ENCODE peak calls at places on chromosomes 13 and 19, in four cellular contexts. S is CD4-positive, alpha-beta T cell; V is small intestine; Y is stomach. A is an unnamed sample. For H3K9me3, the result is how much of the 10 kb centered on the place peaks cover.

GRCh38 chr19:50626011-50626410 is 13.7 kb downstream of the SYT3 start:
- DNase-seq in S (no peak), V (no peak), Y (no peak), A (no peak)

GRCh38 chr19:46861691-46862503 is 1.1 kb downstream of the ARHGAP35 start:
- DNase-seq in S (no peak), V (peak), Y (peak), A (no peak)

GRCh38 chr13:104975272-104975671 is 1560.2 kb downstream of the EFNB2 start:
- DNase-seq in S (no peak), V (no peak), Y (no peak), A (no peak)

GRCh38 chr13:36430247-36431203 is 1.8 kb upstream of the CCNA1 start:
- DNase-seq in S (no peak), V (no peak), Y (peak), A (no peak)

GRCh38 chr19:18999016-18999758 is 34.1 kb downstream of the SUGP2 start:
- DNase-seq in S (no peak), V (no peak), Y (no peak), A (no peak)

GRCh38 chr19:18606281-18607221 is at the start of gene CRLF1:
- DNase-seq in S (no peak), V (no peak), Y (no peak), A (no peak)

GRCh38 chr13:108176685-108177274 is 38.6 kb downstream of the LIG4 start:
- DNase-seq in S (peak), V (peak), Y (peak), A (no peak)

GRCh38 chr13:51122868-51123267 is 11.8 kb upstream of the C13orf42 start:
- DNase-seq in S (no peak), V (no peak), Y (no peak), A (peak)

GRCh38 chr13:99378985-99379734 is 72.0 kb upstream of the GPR183 start:
- DNase-seq in S (no peak), V (no peak), Y (no peak), A (no peak)

GRCh38 chr13:43546260-43546659 is 240.5 kb downstream of the ENOX1 start:
- DNase-seq in S (no peak), V (no peak), Y (no peak), A (no peak)

GRCh38 chr19:46428278-46429141 is at the start of gene PNMA8C:
- DNase-seq in S (peak), V (peak), Y (peak), A (no peak)

GRCh38 chr19:41223431-41224234 is 4.6 kb downstream of the AXL start:
- DNase-seq in S (no peak), V (no peak), Y (no peak), A (no peak)

GRCh38 chr19:46624958-46625661 is at the start of gene PTGIR:
- DNase-seq in S (no peak), V (no peak), Y (no peak), A (peak)

GRCh38 chr13:89568276-89568675 is 1779.2 kb upstream of the MIR17HG start:
- DNase-seq in S (no peak), V (no peak), Y (no peak), A (no peak)

GRCh38 chr19:47344425-47344824 is 4.7 kb upstream of the DHX34 start:
- DNase-seq in S (no peak), V (no peak), Y (no peak), A (no peak)

GRCh38 chr13:112575680-112576079 is 12.3 kb downstream of the TUBGCP3 start:
- DNase-seq in S (no peak), V (no peak), Y (no peak), A (peak)

GRCh38 chr13:48653074-48654054 is at the start of gene CYSLTR2:
- DNase-seq in S (no peak), V (peak), Y (no peak), A (peak)

GRCh38 chr19:33674575-33675367 is 53.0 kb downstream of the CHST8 start:
- DNase-seq in S (no peak), V (no peak), Y (peak), A (no peak)

GRCh38 chr13:103303078-103303651 is 236.9 kb upstream of the SLC10A2 start:
- DNase-seq in S (no peak), V (no peak), Y (no peak), A (no peak)

GRCh38 chr13:30551194-30551593 is 66.5 kb upstream of the USPL1 start:
- DNase-seq in S (no peak), V (peak), Y (no peak), A (no peak)

GRCh38 chr19:39997595-39998216 is 846 bp downstream of the ZNF546 start:
- DNase-seq in S (no peak), V (no peak), Y (no peak), A (no peak)

GRCh38 chr13:61935710-61936109 is 520.1 kb upstream of the PCDH20 start:
- DNase-seq in S (no peak), V (no peak), Y (no peak), A (no peak)

GRCh38 chr19:43934055-43934984 is 762 bp downstream of the ZNF45 start:
- DNase-seq in S (no peak), V (peak), Y (no peak), A (no peak)

GRCh38 chr19:10517760-10518443 is 655 bp upstream of the S1PR5 start:
- DNase-seq in S (no peak), V (no peak), Y (no peak), A (no peak)

GRCh38 chr19:45677351-45678230 is 9.6 kb downstream of the GIPR start:
- DNase-seq in S (peak), V (peak), Y (peak), A (no peak)

GRCh38 chr13:74644239-74644638 is 510.0 kb upstream of the KLF12 start:
- DNase-seq in S (no peak), V (no peak), Y (no peak), A (no peak)

GRCh38 chr13:22427041-22427440 is 753.7 kb upstream of the SGCG start:
- DNase-seq in S (no peak), V (no peak), Y (no peak), A (no peak)

GRCh38 chr13:22423261-22423660 is 752.4 kb downstream of the FGF9 start:
- DNase-seq in S (no peak), V (no peak), Y (no peak), A (no peak)

GRCh38 chr13:22432690-22433089 is 748.1 kb upstream of the SGCG start:
- DNase-seq in S (no peak), V (no peak), Y (no peak), A (no peak)

GRCh38 chr13:22427783-22428182 is 753.0 kb upstream of the SGCG start:
- DNase-seq in S (no peak), V (no peak), Y (no peak), A (no peak)

GRCh38 chr13:22428188-22428828 is 752.5 kb upstream of the SGCG start:
- DNase-seq in S (no peak), V (peak), Y (no peak), A (no peak)
- H3K9me3 ChIP-seq in S (under half), V (under half), Y (under half), A (under half)

GRCh38 chr19:13764101-13764807 is at the start of gene MRI1:
- DNase-seq in S (peak), V (peak), Y (peak), A (peak)
- H3K9me3 ChIP-seq in S (under half), V (under half), Y (under half), A (under half)

DNA sequence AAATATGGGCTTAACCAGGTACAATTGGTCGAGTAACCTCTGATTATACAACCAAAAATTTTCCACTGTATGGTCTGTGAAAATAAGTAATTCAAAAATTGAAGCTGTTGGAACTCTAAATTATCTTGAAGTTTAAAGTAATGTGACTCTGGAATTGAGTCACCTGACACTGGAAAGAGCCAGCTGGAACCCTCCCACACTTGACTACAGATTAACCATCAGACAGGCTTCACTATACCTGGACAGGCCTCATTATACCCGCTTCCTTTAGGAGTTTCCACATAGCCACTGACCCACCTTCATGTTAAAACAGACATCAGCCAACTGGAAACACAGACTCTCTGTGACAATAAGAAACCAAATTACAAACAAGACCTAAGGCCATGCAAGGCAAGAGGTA is 1.3 kb downstream of the ZNF433 start:
- DNase-seq in S (no peak), V (no peak), Y (no peak), A (no peak)
- H3K9me3 ChIP-seq in S (under half), V (under half), Y (under half), A (under half)

DNA sequence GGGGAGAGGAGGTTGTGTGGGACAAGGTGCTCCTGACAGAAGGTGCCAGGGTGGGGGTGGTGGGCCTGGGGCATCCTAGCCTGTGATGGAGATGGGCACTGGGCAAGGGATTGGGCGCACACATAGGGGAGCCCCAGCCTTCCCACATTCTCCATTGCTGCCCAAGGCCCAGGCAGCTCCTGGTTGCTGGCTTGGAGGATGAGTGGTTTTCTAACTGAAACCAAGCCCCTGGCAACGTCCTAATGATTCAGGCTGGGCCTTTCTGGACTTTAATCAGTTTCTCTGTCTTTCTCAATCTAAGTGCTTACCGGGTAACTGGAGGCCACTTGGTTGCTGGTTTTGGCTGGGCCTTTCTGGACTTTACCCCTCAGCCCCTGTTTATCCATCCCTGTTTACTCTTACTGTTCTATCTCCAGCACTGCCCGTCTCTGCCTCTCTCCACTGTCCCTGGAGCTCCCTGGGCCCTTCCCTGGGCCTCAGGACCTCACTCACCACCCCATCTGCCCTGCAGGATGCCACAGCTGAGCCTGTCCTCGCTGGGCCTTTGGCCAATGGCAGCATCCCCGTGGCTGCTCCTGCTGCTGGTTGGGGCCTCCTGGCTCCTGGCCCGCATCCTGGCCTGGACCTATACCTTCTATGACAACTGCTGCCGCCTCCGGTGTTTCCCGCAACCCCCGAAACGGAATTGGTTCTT is 354 bp downstream of the CYP4F3 start:
- DNase-seq in S (no peak), V (peak), Y (no peak), A (no peak)
- H3K9me3 ChIP-seq in S (under half), V (under half), Y (under half), A (under half)